ENCODE peak calls at places on chromosomes 5 and 9, in four cellular contexts. One of them, this sample, is unnamed.
A peak's percentile ranks its signal among the peaks of the same experiment; 100 is the strongest.

GRCh38 chr9:98502311-98502975 is 206.3 kb downstream of the GABBR2 start:
- DNase-seq in mesenchymal stem cell: no peak
- DNase-seq in H1: peak; percentile 40
- DNase-seq in IMR-90: peak; percentile 69
- DNase-seq in this sample: peak; percentile 62

GRCh38 chr9:130701059-130702022 is 7.8 kb downstream of the EXOSC2 start:
- DNase-seq in mesenchymal stem cell: peak; percentile 78
- DNase-seq in H1: peak; percentile 93
- DNase-seq in IMR-90: peak; percentile 88
- DNase-seq in this sample: peak; percentile 81

GRCh38 chr5:89156226-89156625 is 273.2 kb upstream of the MEF2C start:
- DNase-seq in mesenchymal stem cell: no peak
- DNase-seq in H1: no peak
- DNase-seq in IMR-90: no peak
- DNase-seq in this sample: no peak

GRCh38 chr9:136270173-136270710 is 24.6 kb upstream of the QSOX2 start:
- DNase-seq in mesenchymal stem cell: no peak
- DNase-seq in H1: no peak
- DNase-seq in IMR-90: no peak
- DNase-seq in this sample: no peak

GRCh38 chr5:157730900-157731271 is 334 bp upstream of the THG1L start:
- DNase-seq in mesenchymal stem cell: no peak
- DNase-seq in H1: no peak
- DNase-seq in IMR-90: no peak
- DNase-seq in this sample: no peak

GRCh38 chr5:81140942-81141341 is 92.2 kb upstream of the CKMT2 start:
- DNase-seq in mesenchymal stem cell: peak; percentile 26
- DNase-seq in H1: no peak
- DNase-seq in IMR-90: peak; percentile 80
- DNase-seq in this sample: no peak

GRCh38 chr9:81682797-81683196 is 6.5 kb downstream of the TLE1 start:
- DNase-seq in mesenchymal stem cell: peak; percentile 26
- DNase-seq in H1: no peak
- DNase-seq in IMR-90: no peak
- DNase-seq in this sample: no peak

GRCh38 chr5:73853091-73853490 is 227.1 kb downstream of the ARHGEF28 start:
- DNase-seq in mesenchymal stem cell: peak; percentile 48
- DNase-seq in H1: no peak
- DNase-seq in IMR-90: peak; percentile 73
- DNase-seq in this sample: peak; percentile 32

GRCh38 chr5:87997662-87998061 is 271.0 kb downstream of the TMEM161B start:
- DNase-seq in mesenchymal stem cell: no peak
- DNase-seq in H1: no peak
- DNase-seq in IMR-90: no peak
- DNase-seq in this sample: no peak

GRCh38 chr5:174725261-174725990 is 1.0 kb downstream of the MSX2 start:
- DNase-seq in mesenchymal stem cell: no peak
- DNase-seq in H1: no peak
- DNase-seq in IMR-90: no peak
- DNase-seq in this sample: peak; percentile 34

GRCh38 chr5:115069087-115069968 is 100.4 kb downstream of the TRIM36 start:
- DNase-seq in mesenchymal stem cell: peak; percentile 64
- DNase-seq in H1: peak; percentile 58
- DNase-seq in IMR-90: peak; percentile 58
- DNase-seq in this sample: peak; percentile 82

GRCh38 chr5:21225223-21226064 is 1237.4 kb upstream of the CDH18 start:
- DNase-seq in mesenchymal stem cell: no peak
- DNase-seq in H1: no peak
- DNase-seq in IMR-90: no peak
- DNase-seq in this sample: peak; percentile 54

GRCh38 chr9:112061152-112061740 is 113.9 kb downstream of the SUSD1 start:
- DNase-seq in mesenchymal stem cell: peak; percentile 98
- DNase-seq in H1: no peak
- DNase-seq in IMR-90: peak; percentile 99
- DNase-seq in this sample: peak; percentile 59

GRCh38 chr5:108753331-108753730 is 5.6 kb downstream of the FER start:
- DNase-seq in mesenchymal stem cell: no peak
- DNase-seq in H1: no peak
- DNase-seq in IMR-90: no peak
- DNase-seq in this sample: no peak

GRCh38 chr5:112419596-112420110 is 576 bp upstream of the EPB41L4A start:
- DNase-seq in mesenchymal stem cell: peak; percentile 34
- DNase-seq in H1: peak; percentile 78
- DNase-seq in IMR-90: no peak
- DNase-seq in this sample: peak; percentile 76

GRCh38 chr9:123102380-123103113 is 69.1 kb downstream of the GPR21 start:
- DNase-seq in mesenchymal stem cell: peak; percentile 4
- DNase-seq in H1: no peak
- DNase-seq in IMR-90: peak; percentile 40
- DNase-seq in this sample: peak; percentile 57

GRCh38 chr5:58666598-58667595 is 84.0 kb downstream of the RAB3C start:
- DNase-seq in mesenchymal stem cell: no peak
- DNase-seq in H1: no peak
- DNase-seq in IMR-90: no peak
- DNase-seq in this sample: peak; percentile 62

GRCh38 chr5:95449460-95449859 is 58.3 kb downstream of the FAM81B start:
- DNase-seq in mesenchymal stem cell: no peak
- DNase-seq in H1: no peak
- DNase-seq in IMR-90: no peak
- DNase-seq in this sample: peak; percentile 35

GRCh38 chr9:126670270-126670669 is 56.5 kb downstream of the LMX1B start:
- DNase-seq in mesenchymal stem cell: no peak
- DNase-seq in H1: no peak
- DNase-seq in IMR-90: no peak
- DNase-seq in this sample: no peak
- H3K4ac ChIP-seq in mesenchymal stem cell: no peak overlapping the region
- H3K4ac ChIP-seq in H1: no peak overlapping the region
- H3K4ac ChIP-seq in IMR-90: no peak overlapping the region
- H3K4ac ChIP-seq in this sample: no peak overlapping the region

GRCh38 chr5:79547982-79548381 is 34.0 kb upstream of the HOMER1 start:
- DNase-seq in mesenchymal stem cell: no peak
- DNase-seq in H1: no peak
- DNase-seq in IMR-90: no peak
- DNase-seq in this sample: no peak

GRCh38 chr5:79540939-79541338 is 27.0 kb upstream of the HOMER1 start:
- DNase-seq in mesenchymal stem cell: no peak
- DNase-seq in H1: no peak
- DNase-seq in IMR-90: no peak
- DNase-seq in this sample: no peak

GRCh38 chr5:79547429-79547822 is 33.5 kb upstream of the HOMER1 start:
- DNase-seq in mesenchymal stem cell: peak; percentile 6
- DNase-seq in H1: no peak
- DNase-seq in IMR-90: no peak
- DNase-seq in this sample: no peak

GRCh38 chr5:79544136-79544535 is 30.2 kb upstream of the HOMER1 start:
- DNase-seq in mesenchymal stem cell: no peak
- DNase-seq in H1: no peak
- DNase-seq in IMR-90: no peak
- DNase-seq in this sample: no peak

GRCh38 chr5:79546782-79547428 is 33.0 kb upstream of the HOMER1 start:
- DNase-seq in mesenchymal stem cell: peak; percentile 90
- DNase-seq in H1: no peak
- DNase-seq in IMR-90: peak; percentile 70
- DNase-seq in this sample: no peak
- H2BK120ac ChIP-seq in mesenchymal stem cell: no peak overlapping the region
- H2BK120ac ChIP-seq in H1: no peak overlapping the region
- H2BK120ac ChIP-seq in IMR-90: no peak overlapping the region
- H2BK120ac ChIP-seq in this sample: no peak overlapping the region

DNA sequence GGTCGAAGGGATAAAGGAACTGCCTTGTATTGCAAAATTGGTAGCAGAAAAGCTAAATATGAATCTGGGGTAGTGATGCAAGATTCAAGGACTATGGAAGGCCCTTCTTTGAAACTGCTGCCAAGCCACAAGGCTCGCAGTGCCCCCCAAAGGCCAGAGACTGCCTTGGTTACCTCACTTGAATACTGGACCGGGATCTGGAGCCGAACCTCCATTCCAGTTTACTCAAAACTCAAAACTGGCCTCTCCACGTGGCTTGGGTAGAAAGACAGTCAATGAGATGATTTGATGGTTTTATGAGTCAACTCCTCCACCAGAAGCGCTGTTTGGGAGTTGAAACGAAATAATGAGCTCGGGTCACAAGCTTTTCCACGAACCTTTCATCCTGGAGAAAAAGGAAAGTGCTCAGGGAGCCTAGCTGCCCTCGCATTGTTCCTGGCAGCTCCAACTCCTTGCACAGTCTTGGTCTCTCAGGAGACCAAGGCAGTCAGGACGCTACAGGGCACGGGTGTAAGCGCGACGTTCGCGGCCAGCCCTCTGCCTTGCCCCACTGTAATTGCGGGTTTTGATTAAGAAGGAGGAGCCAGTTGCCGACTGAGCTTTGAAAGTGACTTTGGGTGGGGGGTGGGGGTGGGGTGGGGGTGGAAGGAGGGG is 2.8 kb downstream of the ST8SIA4 start:
- DNase-seq in mesenchymal stem cell: peak; percentile 64
- DNase-seq in H1: peak; percentile 54
- DNase-seq in IMR-90: no peak
- DNase-seq in this sample: peak; percentile 82
- H4K8ac ChIP-seq in mesenchymal stem cell: peak overlapping the region; percentile 59
- H4K8ac ChIP-seq in H1: peak overlapping the region; percentile 75
- H4K8ac ChIP-seq in IMR-90: no peak overlapping the region
- H4K8ac ChIP-seq in this sample: no peak overlapping the region

GRCh38 chr5:172936441-172936840 is 22.8 kb upstream of the RPL26L1 start:
- DNase-seq in mesenchymal stem cell: no peak
- DNase-seq in H1: no peak
- DNase-seq in IMR-90: no peak
- DNase-seq in this sample: no peak

GRCh38 chr5:172941067-172941516 is 18.1 kb upstream of the RPL26L1 start:
- DNase-seq in mesenchymal stem cell: no peak
- DNase-seq in H1: no peak
- DNase-seq in IMR-90: no peak
- DNase-seq in this sample: no peak

GRCh38 chr5:172939561-172939960 is 19.7 kb upstream of the RPL26L1 start:
- DNase-seq in mesenchymal stem cell: no peak
- DNase-seq in H1: no peak
- DNase-seq in IMR-90: peak; percentile 39
- DNase-seq in this sample: peak; percentile 42

GRCh38 chr5:172940242-172941066 is 18.8 kb upstream of the RPL26L1 start:
- DNase-seq in mesenchymal stem cell: no peak
- DNase-seq in H1: no peak
- DNase-seq in IMR-90: no peak
- DNase-seq in this sample: no peak

DNA sequence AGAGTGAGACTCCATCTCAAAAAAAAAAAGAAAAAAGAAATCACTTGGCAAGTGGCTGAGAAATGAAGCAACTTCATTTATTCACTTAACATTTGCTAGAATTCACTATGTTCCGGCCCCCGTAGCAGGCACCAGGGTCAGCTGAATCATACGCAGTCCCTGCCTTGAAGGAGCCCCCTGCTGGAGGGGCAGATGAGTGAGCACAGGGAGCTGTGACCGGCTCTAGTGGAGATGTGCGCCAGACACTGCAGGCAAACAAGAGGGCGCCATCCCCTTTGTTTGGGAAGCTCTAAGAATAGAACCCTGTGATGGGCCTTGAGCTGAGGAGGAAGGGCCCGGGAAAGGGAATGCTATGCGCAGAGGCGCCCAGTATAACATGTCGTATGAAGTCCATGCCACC is 20.2 kb upstream of the RPL26L1 start:
- DNase-seq in mesenchymal stem cell: peak; percentile 47
- DNase-seq in H1: peak; percentile 65
- DNase-seq in IMR-90: peak; percentile 55
- DNase-seq in this sample: peak; percentile 88
- H3K4ac ChIP-seq in mesenchymal stem cell: no peak overlapping the region
- H3K4ac ChIP-seq in H1: no peak overlapping the region
- H3K4ac ChIP-seq in IMR-90: peak overlapping the region; percentile 72
- H3K4ac ChIP-seq in this sample: no peak overlapping the region

GRCh38 chr9:137311971-137312851 is 10.1 kb upstream of the NRARP start:
- DNase-seq in mesenchymal stem cell: no peak
- DNase-seq in H1: no peak
- DNase-seq in IMR-90: no peak
- DNase-seq in this sample: no peak

GRCh38 chr9:137310190-137311052 is 8.3 kb upstream of the NRARP start:
- DNase-seq in mesenchymal stem cell: no peak
- DNase-seq in H1: peak; percentile 49
- DNase-seq in IMR-90: no peak
- DNase-seq in this sample: no peak

GRCh38 chr9:137309368-137310189 is 7.5 kb upstream of the NRARP start:
- DNase-seq in mesenchymal stem cell: no peak
- DNase-seq in H1: no peak
- DNase-seq in IMR-90: no peak
- DNase-seq in this sample: no peak

GRCh38 chr9:137312852-137313325 is 10.8 kb upstream of the NRARP start:
- DNase-seq in mesenchymal stem cell: no peak
- DNase-seq in H1: no peak
- DNase-seq in IMR-90: no peak
- DNase-seq in this sample: no peak

DNA sequence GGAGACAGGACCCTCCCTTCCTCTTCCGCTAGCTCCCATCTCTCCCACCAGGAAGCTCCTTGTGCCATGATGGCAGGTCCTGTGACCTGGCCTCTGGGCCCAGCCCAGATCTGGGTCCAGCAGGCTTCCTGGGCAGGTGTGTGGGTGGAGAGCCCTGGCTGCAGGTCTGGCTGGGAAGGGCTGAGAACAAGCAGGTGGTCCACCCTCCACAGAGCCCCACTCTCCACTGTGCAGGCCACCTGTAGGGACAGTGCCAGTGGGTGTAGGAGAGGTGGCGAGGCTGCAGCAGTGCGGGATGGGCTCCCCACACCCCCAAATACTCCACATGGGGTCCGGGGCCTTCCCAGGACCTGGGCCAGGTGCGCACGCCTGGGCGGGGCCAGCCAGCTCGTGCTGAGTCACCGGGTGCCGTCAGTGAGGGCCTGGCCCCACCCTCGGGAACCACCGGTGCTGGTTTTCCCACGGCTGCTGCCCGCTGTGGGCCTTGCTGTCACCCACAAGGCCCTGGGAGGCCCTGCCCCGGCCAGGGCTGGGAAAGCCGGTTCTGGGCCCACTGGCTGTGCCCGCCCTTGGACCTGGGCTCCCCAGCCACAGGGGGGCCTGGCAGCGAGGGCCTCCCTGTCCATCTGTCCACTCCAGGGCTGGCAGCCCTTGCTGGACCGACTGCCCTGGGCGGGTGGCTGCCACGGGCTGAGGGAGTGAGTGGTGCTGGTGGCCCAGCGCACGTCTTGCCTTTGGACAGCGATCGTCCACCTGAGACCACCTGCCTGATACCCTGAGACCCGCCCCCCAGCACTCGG is 9.3 kb upstream of the NRARP start:
- DNase-seq in mesenchymal stem cell: no peak
- DNase-seq in H1: peak; percentile 52
- DNase-seq in IMR-90: peak; percentile 33
- DNase-seq in this sample: no peak
- H2BK120ac ChIP-seq in mesenchymal stem cell: no peak overlapping the region
- H2BK120ac ChIP-seq in H1: no peak overlapping the region
- H2BK120ac ChIP-seq in IMR-90: no peak overlapping the region
- H2BK120ac ChIP-seq in this sample: no peak overlapping the region

GRCh38 chr5:176543428-176544182 is 5.5 kb upstream of the CDHR2 start:
- DNase-seq in mesenchymal stem cell: peak; percentile 29
- DNase-seq in H1: peak; percentile 85
- DNase-seq in IMR-90: no peak
- DNase-seq in this sample: peak; percentile 74
- H4K8ac ChIP-seq in mesenchymal stem cell: peak overlapping the region; percentile 56
- H4K8ac ChIP-seq in H1: peak overlapping the region; percentile 68
- H4K8ac ChIP-seq in IMR-90: peak overlapping the region; percentile 83
- H4K8ac ChIP-seq in this sample: no peak overlapping the region